ENCODE peak calls at places on chromosomes 7 and 10, in seven cellular contexts. Q, T, E, L, S, I and Y are unnamed samples.

GRCh38 chr10:7350541-7351195 is 60.2 kb downstream of the SFMBT2 start:
- DNase-seq in S (no peak), L (no peak), T (no peak), I (no peak), Q (no peak), E (no peak), Y (no peak)

GRCh38 chr7:131560061-131560460 is 3.6 kb upstream of the PODXL start:
- DNase-seq in E (no peak), S (no peak), Q (no peak), L (no peak), I (no peak), T (no peak), Y (no peak)

GRCh38 chr7:778968-779451 is 51.9 kb upstream of the PRKAR1B start:
- DNase-seq in T (no peak), L (no peak), E (no peak), Q (no peak), S (no peak), I (no peak), Y (no peak)

GRCh38 chr10:69043931-69044531 is 43.9 kb upstream of the SRGN start:
- DNase-seq in L (no peak), Q (no peak), S (no peak), I (no peak), T (peak; percentile 9), E (no peak), Y (no peak)

GRCh38 chr7:141752634-141753033 is 11.3 kb upstream of the TAS2R3 start:
- DNase-seq in L (no peak), Q (no peak), E (no peak), S (no peak), T (no peak), I (peak; percentile 10), Y (no peak)

GRCh38 chr7:46759711-46760480 is 822.0 kb downstream of the TNS3 start:
- DNase-seq in E (no peak), S (no peak), I (peak; percentile 72), Q (peak; percentile 55), L (no peak), T (no peak), Y (peak; percentile 59)

GRCh38 chr7:27238979-27239779 is 3.4 kb upstream of the EVX1 start:
- DNase-seq in L (no peak), Q (no peak), I (no peak), S (no peak), E (peak; percentile 58), T (no peak), Y (no peak)

GRCh38 chr7:9945131-9945530 is 1028.5 kb upstream of the PHF14 start:
- DNase-seq in L (no peak), E (no peak), Q (no peak), S (no peak), I (no peak), T (no peak), Y (no peak)

GRCh38 chr7:129831424-129832058 is 121.2 kb downstream of the UBE2H start:
- DNase-seq in Q (peak; percentile 98), I (peak; percentile 89), S (no peak), L (no peak), E (no peak), T (no peak), Y (peak; percentile 95)

GRCh38 chr10:6219494-6219836 is 16.7 kb downstream of the PFKFB3 start:
- DNase-seq in E (no peak), T (no peak), I (no peak), S (no peak), Q (no peak), L (no peak), Y (no peak)